ENCODE peak calls at places on chromosome 1, in seven cellular contexts. Q is spleen, F is IMR-90, D is retina, V is NCI-H446 treated with DMSO at 0.1 percent for 48 hours, Y is foreskin melanocyte, W is Peyer's patch. Z is an unnamed sample.

GRCh38 chr1:230102472-230102871 is 35.4 kb downstream of the GALNT2 start:
- DNase-seq in Q (no peak), F (no peak), D (no peak), V (no peak), Y (no peak), W (no peak), Z (no peak)

GRCh38 chr1:229843627-229844238 is 217.7 kb downstream of the URB2 start:
- DNase-seq in Q (no peak), F (no peak), D (no peak), V (no peak), Y (peak), W (peak), Z (no peak)

GRCh38 chr1:181040284-181040865 is 6.6 kb downstream of the MR1 start:
- DNase-seq in Q (no peak), F (no peak), D (no peak), V (peak), Y (no peak), W (peak), Z (no peak)

GRCh38 chr1:154943649-154944421 is 7.3 kb upstream of the PMVK start:
- DNase-seq in Q (no peak), F (peak), D (peak), V (no peak), Y (no peak), W (peak), Z (no peak)

GRCh38 chr1:60762176-60762575 is 320.2 kb upstream of the NFIA start:
- DNase-seq in Q (no peak), F (peak), D (no peak), V (no peak), Y (no peak), W (no peak), Z (no peak)

GRCh38 chr1:172270605-172271004 is 149.9 kb upstream of the C1orf105 start:
- DNase-seq in Q (no peak), F (peak), D (no peak), V (no peak), Y (no peak), W (no peak), Z (no peak)

GRCh38 chr1:202599669-202600431 is 110.4 kb downstream of the SYT2 start:
- DNase-seq in Q (peak), F (peak), D (peak), V (no peak), Y (peak), W (peak), Z (no peak)

GRCh38 chr1:25890249-25891034 is 14.9 kb upstream of the PAQR7 start:
- DNase-seq in Q (peak), F (peak), D (no peak), V (no peak), Y (no peak), W (peak), Z (no peak)

GRCh38 chr1:11012260-11013159 is at the start of gene TARDBP:
- DNase-seq in Q (peak), F (peak), D (peak), V (peak), Y (peak), W (peak), Z (peak)